ENCODE peak calls at places on chromosomes 13 and 19, in six cellular contexts. L is cardiac muscle cell, I is stomach, O is BJ, T is Panc1, V is breast epithelium. D is an unnamed sample.

GRCh38 chr13:83780201-83780600 is 102.1 kb downstream of the SLITRK1 start:
- DNase-seq in V (no peak), I (no peak), L (peak; percentile 2), O (no peak), T (peak; percentile 7), D (no peak)

GRCh38 chr13:108943842-108944241 is 314.4 kb downstream of the MYO16 start:
- DNase-seq in O (no peak), T (no peak), L (no peak), I (no peak), V (no peak), D (no peak)

GRCh38 chr19:19782783-19783182 is 38.8 kb downstream of the ZNF506 start:
- DNase-seq in T (no peak), V (no peak), L (no peak), O (no peak), I (no peak), D (no peak)

GRCh38 chr19:31316201-31316951 is 32.9 kb downstream of the TSHZ3 start:
- DNase-seq in T (no peak), O (no peak), L (no peak), I (no peak), V (no peak), D (no peak)

GRCh38 chr13:23488442-23488841 is 54.9 kb upstream of the SACS start:
- DNase-seq in V (peak; percentile 56), O (no peak), T (no peak), L (no peak), I (no peak), D (no peak)

GRCh38 chr13:97904059-97904458 is 49.4 kb upstream of the IPO5 start:
- DNase-seq in L (no peak), I (no peak), T (no peak), V (no peak), O (no peak), D (no peak)

GRCh38 chr19:50465986-50466771 is 10.1 kb upstream of the EMC10 start:
- DNase-seq in T (no peak), I (peak; percentile 60), V (no peak), O (no peak), L (peak; percentile 66), D (no peak)

GRCh38 chr13:73338389-73338788 is 279.6 kb downstream of the KLF5 start:
- DNase-seq in I (no peak), V (no peak), T (no peak), O (no peak), L (no peak), D (no peak)

GRCh38 chr13:33017410-33017929 is 1.2 kb downstream of the KL start:
- DNase-seq in O (no peak), L (peak; percentile 39), I (peak; percentile 59), T (peak; percentile 5), V (no peak), D (peak; percentile 43)

GRCh38 chr19:33248954-33249613 is 23.4 kb upstream of the SLC7A10 start:
- DNase-seq in L (no peak), V (no peak), T (no peak), O (no peak), I (peak; percentile 30), D (no peak)

GRCh38 chr13:45142440-45143345 is 22.4 kb downstream of the GTF2F2 start:
- DNase-seq in I (no peak), T (no peak), L (no peak), O (no peak), V (no peak), D (no peak)

GRCh38 chr19:8319807-8320520 is 1.2 kb downstream of the NDUFA7 start:
- DNase-seq in T (no peak), V (no peak), L (no peak), O (no peak), I (no peak), D (no peak)

GRCh38 chr19:16283103-16283469 is 41.5 kb upstream of the KLF2 start:
- DNase-seq in V (no peak), O (no peak), L (no peak), T (no peak), I (no peak), D (no peak)

GRCh38 chr13:34345601-34345939 is 527.6 kb downstream of the RFC3 start:
- DNase-seq in O (no peak), I (no peak), V (no peak), T (no peak), L (no peak), D (no peak)

GRCh38 chr13:72852207-72852606 is 70.3 kb downstream of the PIBF1 start:
- DNase-seq in O (no peak), T (no peak), I (no peak), V (no peak), L (no peak), D (no peak)

GRCh38 chr13:48066310-48066989 is 28.5 kb downstream of the MED4 start:
- DNase-seq in T (no peak), O (no peak), L (no peak), I (no peak), V (no peak), D (no peak)

GRCh38 chr19:37931941-37932655 is 25.1 kb downstream of the SIPA1L3 start:
- DNase-seq in T (peak; percentile 47), O (no peak), L (peak; percentile 61), I (peak; percentile 94), V (peak; percentile 87), D (peak; percentile 88)
- TF ChIP-seq CTCF in T (no peak), O (no peak), L (peak; percentile 18), I (no peak), V (no peak), D (no peak)

DNA sequence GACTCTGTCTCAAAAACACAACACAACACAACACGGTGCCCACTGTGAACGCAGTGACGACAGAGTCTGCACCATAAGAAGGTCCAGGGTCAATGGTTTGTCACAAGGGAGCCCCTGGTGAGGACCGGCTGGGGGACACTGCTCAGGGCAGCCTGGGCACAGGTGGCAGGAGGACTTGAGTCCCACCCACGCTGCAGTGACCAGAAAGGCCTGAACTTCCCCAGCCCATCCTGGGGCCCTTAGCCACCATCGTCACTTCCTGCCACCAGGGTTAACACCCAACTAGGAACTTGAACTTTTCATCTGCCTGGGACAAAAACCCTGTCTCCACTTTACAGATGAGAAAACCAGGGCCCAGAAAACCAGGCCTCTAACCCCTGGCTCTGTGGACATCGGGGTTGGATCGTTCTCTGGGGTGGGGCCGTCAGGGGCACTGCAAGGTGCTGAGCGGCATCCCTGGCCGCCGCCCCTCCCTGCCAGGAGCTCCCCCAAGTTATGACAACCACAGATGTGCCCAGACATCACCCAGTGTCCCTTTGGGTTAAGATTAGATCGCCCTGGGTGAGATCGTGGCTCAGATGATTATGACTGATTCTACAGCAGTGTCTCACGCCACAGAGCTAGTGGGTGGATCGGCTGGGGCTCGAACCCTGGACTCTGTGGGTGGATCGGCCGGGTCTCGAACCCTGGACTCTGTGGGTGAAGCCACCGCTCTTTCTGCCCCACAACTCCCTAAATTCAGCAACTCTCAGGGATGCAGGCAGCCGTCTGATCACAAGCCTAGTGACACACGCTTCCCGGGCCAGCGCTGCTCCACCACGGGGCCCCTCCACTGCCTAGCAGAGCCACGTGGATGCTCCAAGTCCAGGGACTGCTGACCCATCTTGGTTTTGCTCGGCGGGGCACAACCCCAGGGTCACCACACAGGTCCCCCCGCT is 14.0 kb downstream of the MOB3A start:
- DNase-seq in T (no peak), V (no peak), I (peak; percentile 50), L (no peak), O (no peak), D (no peak)
- H3K27me3 ChIP-seq in T (no peaks in the 10 kb centered on the region), V (no peaks in the 10 kb centered on the region), I (no peaks in the 10 kb centered on the region), L (no peaks in the 10 kb centered on the region), O (no peaks in the 10 kb centered on the region), D (no peaks in the 10 kb centered on the region)

GRCh38 chr19:29624489-29625210 is 18.6 kb downstream of the POP4 start:
- DNase-seq in O (no peak), L (no peak), I (no peak), V (no peak), T (no peak), D (no peak)
- TF ChIP-seq CTCF in O (no peak), L (no peak), I (no peak), V (no peak), T (no peak), D (no peak)

GRCh38 chr19:3254520-3254919 is 30.1 kb downstream of the CELF5 start:
- DNase-seq in I (no peak), V (no peak), O (no peak), L (no peak), T (no peak), D (no peak)
- H3K27me3 ChIP-seq in I (peaks cover 59% of the 10 kb centered on the region), V (no peaks in the 10 kb centered on the region), O (no peaks in the 10 kb centered on the region), L (no peaks in the 10 kb centered on the region), T (no peaks in the 10 kb centered on the region), D (no peaks in the 10 kb centered on the region)

D was measured in kidney epithelial cell.